ENCODE peak calls at places on chromosomes 13 and 19, in seven cellular contexts. A is HCT116, K is H1, M is SK-N-SH, F is K562, U is GM12878, R is HepG2. V is an unnamed sample.

GRCh38 chr19:12723643-12724426 is at the start of gene TNPO2:
- DNase-seq in K (peak), F (peak), R (peak), A (peak), U (peak), M (peak), V (no peak)

GRCh38 chr13:112704634-112705145 is 14.9 kb downstream of the ATP11A start:
- DNase-seq in K (no peak), R (no peak), F (no peak), U (no peak), A (no peak), M (no peak), V (no peak)

GRCh38 chr19:39928357-39928725 is 6.1 kb downstream of the FCGBP start:
- DNase-seq in R (no peak), U (no peak), M (no peak), K (no peak), F (no peak), A (no peak), V (no peak)

GRCh38 chr19:48635263-48635965 is 1.8 kb downstream of the DBP start:
- DNase-seq in F (peak), R (no peak), M (peak), A (no peak), U (no peak), K (no peak), V (peak)

GRCh38 chr13:113087923-113088690 is 17.5 kb upstream of the F7 start:
- DNase-seq in A (no peak), R (no peak), K (no peak), M (no peak), U (no peak), F (no peak), V (no peak)

GRCh38 chr19:45172611-45173208 is 5.3 kb downstream of the TRAPPC6A start:
- DNase-seq in A (no peak), K (no peak), U (no peak), F (no peak), R (no peak), M (no peak), V (no peak)

GRCh38 chr13:57633950-57634828 is 2.6 kb downstream of the PCDH17 start:
- DNase-seq in U (no peak), K (no peak), A (no peak), R (no peak), F (no peak), M (peak), V (no peak)

GRCh38 chr19:42392165-42392564 is 2.1 kb upstream of the CNFN start:
- DNase-seq in F (no peak), M (no peak), A (no peak), R (no peak), U (no peak), K (no peak), V (no peak)

GRCh38 chr13:112859817-112860190 is 109.2 kb upstream of the MCF2L start:
- DNase-seq in M (peak), R (no peak), F (no peak), K (no peak), A (no peak), U (no peak), V (no peak)

GRCh38 chr19:23409392-23410048 is 14.2 kb upstream of the ZNF91 start:
- DNase-seq in F (no peak), R (no peak), U (no peak), A (no peak), M (peak), K (no peak), V (no peak)

GRCh38 chr13:51585696-51586095 is 1.4 kb downstream of the WDFY2 start:
- DNase-seq in K (no peak), U (no peak), A (no peak), M (no peak), R (no peak), F (no peak), V (no peak)

GRCh38 chr19:23304238-23304637 is 54.0 kb upstream of the ZNF724 start:
- DNase-seq in R (no peak), M (no peak), K (no peak), U (no peak), A (no peak), F (no peak), V (no peak)

GRCh38 chr13:110108348-110109139 is 198.4 kb downstream of the COL4A1 start:
- DNase-seq in R (peak), M (peak), F (no peak), U (no peak), A (peak), K (peak), V (peak)

GRCh38 chr19:38444026-38444425 is 10.5 kb downstream of the RYR1 start:
- DNase-seq in F (no peak), U (no peak), M (no peak), R (no peak), A (no peak), K (no peak), V (no peak)

GRCh38 chr19:44142014-44142523 is 715 bp downstream of the ZNF234 start:
- DNase-seq in K (no peak), R (peak), A (no peak), F (peak), M (no peak), U (no peak), V (no peak)

GRCh38 chr13:112719556-112719955 is 29.7 kb downstream of the ATP11A start:
- DNase-seq in A (no peak), R (no peak), F (no peak), K (no peak), M (no peak), U (no peak), V (no peak)

GRCh38 chr13:39326471-39326870 is 276.5 kb downstream of the LHFPL6 start:
- DNase-seq in M (no peak), F (no peak), K (no peak), A (no peak), R (no peak), U (no peak), V (no peak)

GRCh38 chr13:113622791-113623490 is 35.1 kb downstream of the ATP4B start:
- DNase-seq in A (no peak), M (no peak), R (no peak), U (no peak), F (no peak), K (no peak), V (no peak)

GRCh38 chr13:48258430-48258829 is 25.4 kb downstream of the ITM2B start:
- DNase-seq in M (no peak), F (no peak), K (no peak), A (no peak), U (no peak), R (no peak), V (no peak)

GRCh38 chr19:5093297-5093858 is 124.5 kb downstream of the KDM4B start:
- DNase-seq in M (no peak), U (no peak), F (peak), K (no peak), R (no peak), A (no peak), V (no peak)

GRCh38 chr19:17311455-17312248 is 2.3 kb downstream of the DDA1 start:
- DNase-seq in F (no peak), K (no peak), A (no peak), R (peak), U (no peak), M (no peak), V (no peak)

GRCh38 chr19:49677232-49677881 is at the start of gene PRMT1:
- DNase-seq in F (peak), A (no peak), R (peak), U (no peak), M (peak), K (no peak), V (peak)

GRCh38 chr19:55700813-55701212 is 25.8 kb downstream of the EPN1 start:
- DNase-seq in F (no peak), R (no peak), U (no peak), M (no peak), K (no peak), A (no peak), V (no peak)

GRCh38 chr19:53612762-53613526 is 18.9 kb upstream of the DPRX start:
- DNase-seq in F (no peak), K (peak), M (no peak), A (no peak), U (no peak), R (peak), V (no peak)

GRCh38 chr19:39971380-39971841 is 446 bp downstream of the PSMC4 start:
- DNase-seq in F (peak), K (no peak), U (no peak), R (no peak), A (no peak), M (no peak), V (no peak)

GRCh38 chr13:31790992-31791391 is 51.7 kb downstream of the RXFP2 start:
- DNase-seq in K (no peak), A (no peak), F (no peak), U (no peak), M (no peak), R (no peak), V (no peak)

GRCh38 chr13:111572956-111573355 is 252.5 kb downstream of the TEX29 start:
- DNase-seq in K (no peak), R (no peak), A (no peak), F (no peak), U (no peak), M (no peak), V (no peak)

GRCh38 chr13:109744512-109745051 is 41.8 kb downstream of the IRS2 start:
- DNase-seq in R (no peak), K (no peak), A (no peak), U (no peak), F (no peak), M (peak), V (peak)

GRCh38 chr13:27662738-27663470 is 41.2 kb downstream of the POLR1D start:
- DNase-seq in R (peak), M (no peak), U (no peak), K (no peak), F (no peak), A (no peak), V (no peak)

GRCh38 chr13:112586334-112586733 is 1.6 kb downstream of the TUBGCP3 start:
- DNase-seq in M (no peak), R (no peak), A (no peak), F (no peak), K (no peak), U (no peak), V (no peak)

GRCh38 chr19:7250951-7251350 is 43.3 kb downstream of the INSR start:
- DNase-seq in M (no peak), K (no peak), A (no peak), U (no peak), R (no peak), F (peak), V (no peak)

GRCh38 chr13:112711528-112712265 is 21.9 kb downstream of the ATP11A start:
- DNase-seq in R (peak), M (no peak), K (peak), F (peak), U (no peak), A (peak), V (no peak)

GRCh38 chr19:45340899-45341453 is 426 bp downstream of the KLC3 start:
- DNase-seq in M (no peak), K (no peak), R (no peak), F (no peak), A (no peak), U (no peak), V (peak)

GRCh38 chr13:60412909-60413616 is 16.0 kb downstream of the TDRD3 start:
- DNase-seq in K (no peak), F (no peak), R (no peak), A (no peak), M (no peak), U (no peak), V (no peak)

GRCh38 chr13:25292301-25292700 is 5.0 kb upstream of the MTMR6 start:
- DNase-seq in M (peak), F (peak), R (no peak), A (no peak), K (no peak), U (no peak), V (no peak)

GRCh38 chr13:95083758-95084157 is 217.5 kb downstream of the ABCC4 start:
- DNase-seq in U (no peak), K (no peak), F (no peak), M (no peak), R (no peak), A (no peak), V (no peak)

GRCh38 chr13:31198524-31198923 is 1.3 kb upstream of the B3GLCT start:
- DNase-seq in A (no peak), R (no peak), F (no peak), U (no peak), K (no peak), M (no peak), V (no peak)

GRCh38 chr13:75787249-75787940 is 151.3 kb downstream of the LMO7 start:
- DNase-seq in A (no peak), K (no peak), R (no peak), M (no peak), F (no peak), U (no peak), V (no peak)

DNA sequence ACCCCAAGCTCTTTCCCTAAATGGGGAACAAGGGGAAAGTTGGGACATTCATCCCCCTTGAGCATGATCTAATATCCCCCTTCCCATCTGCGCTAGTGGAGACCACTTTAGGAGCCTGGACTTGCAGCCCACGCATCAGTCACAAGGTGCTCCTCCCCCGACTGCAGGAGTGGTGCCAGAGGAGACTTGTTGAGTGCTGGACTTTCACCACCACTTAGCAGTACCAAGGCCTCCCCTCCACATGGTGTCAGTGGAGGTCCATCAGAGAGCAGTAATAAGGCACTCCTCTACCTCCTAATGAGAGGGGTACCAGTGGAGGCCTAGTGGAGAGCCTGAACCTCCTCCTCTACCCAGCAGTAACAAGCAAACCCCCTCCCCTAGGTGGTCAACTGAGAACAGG is 22.5 kb downstream of the CAB39L start:
- DNase-seq in M (no peak), K (no peak), F (peak), R (peak), U (peak), A (peak), V (peak)
- TF ChIP-seq JUND in M (no peak), K (no peak), F (no peak), R (no peak), U (no peak), A (no peak), V (no peak)

DNA sequence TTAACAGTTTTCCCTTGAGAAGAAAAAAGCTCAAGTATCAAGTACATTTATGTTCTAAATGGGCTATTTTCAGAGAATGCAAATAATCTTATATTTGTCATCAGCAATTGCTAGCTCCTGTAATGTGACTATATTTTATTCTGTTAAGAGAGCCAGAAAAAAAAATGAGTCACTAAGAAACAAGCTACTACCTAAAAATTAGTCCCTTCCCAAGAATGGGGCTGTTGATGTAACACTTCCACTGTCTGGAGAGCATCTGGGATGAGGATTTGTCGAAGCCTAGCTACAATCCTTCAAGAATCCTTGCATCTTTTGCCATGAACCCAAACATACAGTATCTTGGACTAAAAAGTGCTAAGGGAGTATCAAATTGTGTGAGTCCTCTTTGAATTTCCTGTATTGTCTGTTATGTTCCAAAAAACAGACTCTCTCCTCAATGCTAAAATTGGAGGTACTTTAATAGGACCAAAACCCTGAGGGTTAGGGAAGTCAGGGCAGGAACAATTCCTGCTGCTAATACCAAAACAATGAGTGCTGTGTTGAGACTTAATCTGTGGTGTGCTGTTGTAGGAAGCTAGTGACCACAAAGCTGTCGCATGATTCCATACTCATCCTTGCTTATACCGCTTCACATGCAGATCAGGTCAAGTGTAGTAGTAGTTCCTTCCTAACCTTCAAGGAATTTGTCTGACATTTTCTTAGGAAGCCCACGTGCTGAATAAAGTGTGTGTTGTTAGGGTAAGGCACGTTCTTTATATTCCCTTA is 4.9 kb upstream of the ZC3H13 start:
- DNase-seq in M (no peak), U (no peak), F (no peak), A (no peak), R (no peak), K (no peak), V (no peak)
- TF ChIP-seq JUND in M (no peak), U (no peak), F (no peak), A (no peak), R (no peak), K (no peak), V (no peak)

GRCh38 chr19:3270908-3271307 is 46.4 kb downstream of the CELF5 start:
- DNase-seq in U (no peak), M (peak), R (peak), A (peak), F (peak), K (no peak), V (peak)
- TF ChIP-seq JUND in U (no peak), M (no peak), R (no peak), A (no peak), F (no peak), K (no peak), V (no peak)

GRCh38 chr19:678791-679388 is 2.7 kb downstream of the FSTL3 start:
- DNase-seq in M (no peak), F (no peak), K (no peak), U (no peak), A (no peak), R (no peak), V (no peak)

GRCh38 chr19:677601-678380 is 1.6 kb downstream of the FSTL3 start:
- DNase-seq in A (no peak), F (no peak), R (no peak), U (no peak), K (no peak), M (no peak), V (peak)

GRCh38 chr19:676007-676342 is 217 bp upstream of the FSTL3 start:
- DNase-seq in R (no peak), A (no peak), K (no peak), F (peak), U (no peak), M (no peak), V (no peak)

GRCh38 chr19:676343-677105 is at the start of gene FSTL3:
- DNase-seq in M (no peak), U (no peak), K (no peak), A (no peak), R (no peak), F (peak), V (peak)

DNA sequence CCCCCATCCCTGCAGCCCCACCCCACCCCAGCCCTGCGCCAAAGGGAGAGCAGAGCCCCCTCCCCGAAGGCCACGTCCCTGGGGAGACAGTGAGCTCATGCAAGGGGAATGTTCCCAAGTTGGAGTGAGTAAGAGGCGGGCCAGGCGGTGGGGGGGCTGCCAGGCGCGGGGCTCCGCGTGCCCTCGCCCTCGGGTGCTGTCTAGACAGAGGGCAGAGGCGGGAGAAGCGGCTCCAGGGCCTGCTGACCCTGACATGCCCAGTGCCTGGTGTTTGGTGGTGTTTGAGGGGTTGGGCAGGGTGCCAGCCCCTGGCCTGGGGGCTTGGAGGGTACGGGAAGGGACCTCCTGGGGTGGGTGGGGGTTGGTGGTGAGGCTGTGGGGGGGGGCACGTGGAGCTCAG is 1.0 kb downstream of the FSTL3 start:
- DNase-seq in F (no peak), R (peak), A (no peak), U (no peak), M (peak), K (no peak), V (peak)
- TF ChIP-seq JUND in F (no peak), R (no peak), A (no peak), U (no peak), M (peak), K (no peak), V (no peak)